ENCODE peak calls at places on chromosomes 16 and 17, in eight cellular contexts. A, W, X, T, V, Z, P and G are unnamed samples.

GRCh38 chr16:59385953-59386352 is 651.8 kb upstream of the GOT2 start:
- DNase-seq in Z (no peak), A (no peak), V (no peak), X (peak; percentile 2), P (no peak), W (no peak), T (no peak), G (no peak)

GRCh38 chr17:79830763-79831366 is 8.4 kb downstream of the CBX4 start:
- DNase-seq in A (no peak), X (no peak), Z (no peak), W (no peak), T (no peak), P (no peak), V (no peak), G (no peak)

GRCh38 chr17:11391134-11391533 is 150.1 kb downstream of the SHISA6 start:
- DNase-seq in W (no peak), Z (no peak), X (no peak), A (no peak), T (no peak), P (peak; percentile 29), V (no peak), G (no peak)

GRCh38 chr16:24776486-24777220 is 47.2 kb downstream of the TNRC6A start:
- DNase-seq in W (peak; percentile 9), Z (peak; percentile 65), T (no peak), X (no peak), P (no peak), V (no peak), A (no peak), G (no peak)

GRCh38 chr17:77810536-77810935 is 148.0 kb upstream of the TNRC6C start:
- DNase-seq in T (no peak), W (no peak), Z (no peak), V (peak; percentile 82), P (no peak), X (peak; percentile 71), A (peak; percentile 72), G (no peak)

GRCh38 chr16:59148756-59149155 is 414.6 kb upstream of the GOT2 start:
- DNase-seq in W (no peak), T (no peak), A (no peak), Z (no peak), X (no peak), V (no peak), P (no peak), G (no peak)

GRCh38 chr17:38579934-38580333 is 25.8 kb downstream of the SRCIN1 start:
- DNase-seq in A (no peak), T (no peak), P (peak; percentile 67), X (peak; percentile 37), W (no peak), V (no peak), Z (no peak), G (peak; percentile 60)

GRCh38 chr16:77298638-77299360 is 99.6 kb downstream of the SYCE1L start:
- DNase-seq in T (peak; percentile 87), P (no peak), X (peak; percentile 90), V (no peak), A (peak; percentile 27), W (no peak), Z (no peak), G (no peak)

GRCh38 chr16:680967-681745 is 946 bp downstream of the STUB1 start:
- DNase-seq in V (no peak), T (no peak), W (no peak), P (peak; percentile 53), A (no peak), Z (peak; percentile 75), X (peak; percentile 44), G (no peak)

GRCh38 chr17:77824102-77824779 is 134.3 kb upstream of the TNRC6C start:
- DNase-seq in V (peak; percentile 34), T (no peak), Z (no peak), P (no peak), A (no peak), W (no peak), X (no peak), G (no peak)

GRCh38 chr16:88678224-88678979 is 7.9 kb downstream of the SNAI3 start:
- DNase-seq in V (no peak), Z (peak; percentile 53), W (no peak), X (no peak), P (no peak), T (no peak), A (no peak), G (no peak)

GRCh38 chr16:87543436-87544191 is 50.8 kb upstream of the ZCCHC14 start:
- DNase-seq in T (no peak), A (peak; percentile 45), X (no peak), Z (no peak), V (no peak), P (no peak), W (no peak), G (no peak)

GRCh38 chr17:73359987-73360410 is 48.2 kb upstream of the CDC42EP4 start:
- DNase-seq in W (no peak), X (peak; percentile 78), T (no peak), P (peak; percentile 65), Z (peak; percentile 68), V (no peak), A (no peak), G (no peak)

GRCh38 chr17:8222380-8222629 is 11.9 kb upstream of the AURKB start:
- DNase-seq in W (no peak), V (no peak), P (peak; percentile 86), X (no peak), Z (no peak), A (no peak), T (peak; percentile 98), G (no peak)

GRCh38 chr17:8221663-8222379 is 11.4 kb upstream of the AURKB start:
- DNase-seq in A (peak; percentile 90), X (peak; percentile 87), V (peak; percentile 93), W (peak; percentile 81), P (peak; percentile 89), T (no peak), Z (peak; percentile 80), G (peak; percentile 74)

GRCh38 chr17:8224891-8225812 is 14.8 kb upstream of the AURKB start:
- DNase-seq in T (no peak), P (no peak), X (no peak), A (no peak), W (no peak), Z (no peak), V (no peak), G (no peak)

GRCh38 chr17:8222630-8223355 is 12.4 kb upstream of the AURKB start:
- DNase-seq in T (peak; percentile 95), A (peak; percentile 97), V (peak; percentile 98), X (peak; percentile 88), W (peak; percentile 79), P (peak; percentile 92), Z (peak; percentile 96), G (peak; percentile 81)

DNA sequence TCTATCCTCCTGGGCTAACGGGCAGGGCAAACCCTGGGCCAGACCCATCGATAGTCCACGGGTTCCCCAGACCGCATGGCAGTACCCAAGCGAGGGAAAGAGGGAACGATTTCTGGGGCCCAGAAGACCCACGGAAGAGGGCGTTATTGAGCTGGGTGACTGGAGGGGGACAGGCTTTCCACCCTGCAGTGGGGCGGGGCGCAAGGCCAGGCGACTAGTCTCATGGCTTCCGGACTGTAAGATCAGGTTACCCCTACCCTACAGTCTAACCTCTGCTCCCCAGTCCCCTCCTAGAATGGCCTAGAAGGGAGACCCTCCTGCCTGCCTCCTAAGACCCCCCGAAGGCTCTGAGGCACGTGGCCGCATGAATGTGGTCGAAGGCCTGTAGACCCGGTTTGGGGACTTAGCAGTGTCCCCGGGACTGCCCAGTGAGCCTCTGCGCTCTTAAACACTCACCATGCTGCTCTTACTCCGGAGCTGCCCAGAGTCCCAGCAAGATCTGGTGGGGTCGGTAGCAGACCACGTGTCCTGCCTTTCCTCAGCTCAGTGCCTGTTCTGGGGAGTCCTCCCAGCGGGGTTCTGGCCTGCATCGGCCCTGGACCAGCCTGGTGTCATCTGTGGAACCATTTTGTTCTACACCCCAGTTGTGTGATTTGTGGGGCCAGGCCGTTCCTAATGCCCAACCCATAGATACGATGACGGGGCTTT is 13.1 kb upstream of the AURKB start:
- DNase-seq in T (no peak), Z (peak; percentile 77), W (no peak), X (peak; percentile 26), P (peak; percentile 85), A (peak; percentile 66), V (peak; percentile 85), G (peak; percentile 66)
- TF ChIP-seq CTCF in T (no peak), Z (peak; percentile 25), W (no peak), X (peak; percentile 30), P (peak; percentile 36), A (no peak), V (no peak), G (peak; percentile 43)

DNA sequence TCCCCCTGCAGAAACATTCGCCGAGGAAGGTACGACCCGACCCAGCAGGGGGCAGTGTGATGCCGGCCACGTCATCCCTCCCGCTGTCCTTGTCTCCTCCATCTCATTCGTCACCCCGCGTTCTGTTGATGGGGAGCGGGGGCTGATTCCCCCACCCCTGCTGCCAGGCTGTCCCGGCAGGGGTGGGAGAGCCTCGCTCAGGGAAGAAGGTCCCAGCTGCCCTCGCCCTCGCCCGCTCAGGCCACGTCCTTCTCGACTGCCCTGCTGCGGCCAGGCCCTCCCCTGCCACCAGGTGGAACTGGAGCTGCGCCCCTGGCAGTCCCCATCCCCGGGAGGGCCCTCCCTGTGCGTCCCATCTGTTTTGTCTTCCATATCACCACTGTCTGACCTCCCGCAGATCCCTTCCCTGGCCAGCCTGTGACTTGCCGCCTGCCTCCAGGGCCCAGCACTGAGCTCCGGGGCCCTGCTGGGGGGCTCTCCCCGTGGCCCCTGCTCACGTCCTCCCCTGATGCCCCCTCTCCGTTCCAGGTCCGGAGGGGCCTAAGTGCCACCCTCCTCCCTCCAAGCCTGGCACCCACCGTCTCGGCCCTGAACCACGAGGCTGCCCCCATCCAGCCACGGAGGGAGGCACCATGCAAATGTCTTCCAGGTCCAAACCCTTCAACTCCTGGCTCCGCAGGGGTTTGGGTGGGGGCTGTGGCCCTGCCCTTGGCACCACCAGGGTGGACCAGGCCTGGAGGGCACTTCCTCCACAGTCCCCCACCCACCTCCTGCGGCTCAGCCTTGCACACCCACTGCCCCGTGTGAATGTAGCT is 20.6 kb downstream of the ADAM11 start:
- DNase-seq in A (peak; percentile 81), Z (peak; percentile 78), V (peak; percentile 86), T (no peak), P (peak; percentile 85), X (peak; percentile 87), W (no peak), G (peak; percentile 91)
- TF ChIP-seq CTCF in A (peak; percentile 81), Z (peak; percentile 96), V (peak; percentile 92), T (peak; percentile 95), P (peak; percentile 81), X (peak; percentile 99), W (peak; percentile 91), G (peak; percentile 90)

GRCh38 chr16:12271006-12271405 is 294.5 kb downstream of the SNX29 start:
- DNase-seq in W (no peak), X (peak; percentile 56), V (no peak), A (no peak), T (no peak), P (peak; percentile 75), Z (no peak), G (no peak)
- TF ChIP-seq CTCF in W (no peak), X (peak; percentile 64), V (no peak), A (no peak), T (no peak), P (peak; percentile 64), Z (peak; percentile 28), G (no peak)

DNA sequence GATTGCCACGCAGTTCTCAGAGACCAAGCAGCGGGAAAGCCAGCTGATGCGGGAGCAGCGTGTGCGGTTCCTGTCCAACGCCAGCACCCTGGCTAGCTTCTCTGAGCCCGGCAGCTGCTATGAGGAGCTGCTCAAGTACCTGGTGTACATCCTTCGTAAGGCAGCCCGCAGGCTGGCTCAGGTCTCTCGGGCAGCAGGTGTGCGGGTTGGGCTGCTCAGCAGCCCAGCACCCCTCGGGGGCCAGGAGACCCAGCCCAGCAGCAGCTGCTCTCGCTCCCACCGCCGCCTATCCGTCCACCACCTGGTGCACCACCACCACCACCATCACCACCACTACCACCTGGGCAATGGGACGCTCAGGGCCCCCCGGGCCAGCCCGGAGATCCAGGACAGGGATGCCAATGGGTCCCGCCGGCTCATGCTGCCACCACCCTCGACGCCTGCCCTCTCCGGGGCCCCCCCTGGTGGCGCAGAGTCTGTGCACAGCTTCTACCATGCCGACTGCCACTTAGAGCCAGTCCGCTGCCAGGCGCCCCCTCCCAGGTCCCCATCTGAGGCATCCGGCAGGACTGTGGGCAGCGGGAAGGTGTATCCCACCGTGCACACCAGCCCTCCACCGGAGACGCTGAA is 15.2 kb downstream of the CACNA1G start:
- DNase-seq in W (no peak), V (no peak), Z (no peak), P (no peak), X (no peak), A (no peak), T (no peak), G (no peak)
- TF ChIP-seq CTCF in W (no peak), V (no peak), Z (no peak), P (no peak), X (peak; percentile 37), A (no peak), T (no peak), G (no peak)